ENCODE peak calls at places on chromosomes 4 and X, in ten cellular contexts. Y is pancreas, C is MG63, K is renal cortical epithelial cell, L is iPS DF 19.7, F is fibroblast of lung, I is NCI-H1092, W is iPS DF 6.9, O is GM19239, R is GM20000. J is an unnamed sample.

GRCh38 chr4:143768007-143768591 is 67.6 kb upstream of the FREM3 start:
- DNase-seq in R (no peak), W (no peak), O (no peak), F (peak), I (no peak), C (peak), K (no peak), L (no peak), Y (no peak), J (no peak)

GRCh38 chr4:2795558-2796260 is 2.8 kb downstream of the SH3BP2 start:
- DNase-seq in O (no peak), L (no peak), F (no peak), R (no peak), W (no peak), Y (peak), I (no peak), K (no peak), C (no peak), J (no peak)

GRCh38 chr4:65805936-65806335 is 135.6 kb upstream of the EPHA5 start:
- DNase-seq in R (no peak), F (no peak), O (no peak), C (no peak), L (no peak), Y (no peak), K (no peak), W (no peak), I (no peak), J (no peak)

GRCh38 chrX:103343105-103343504 is 13.1 kb downstream of the TCEAL7 start:
- DNase-seq in L (no peak), Y (no peak), I (no peak), R (peak), K (peak), C (peak), W (no peak), F (peak), O (no peak), J (no peak)

GRCh38 chrX:56113785-56114436 is 118.2 kb upstream of the KLF8 start:
- DNase-seq in C (no peak), F (no peak), W (peak), R (no peak), L (peak), O (no peak), Y (no peak), I (no peak), K (no peak), J (no peak)

GRCh38 chr4:15653864-15654391 is 1.2 kb downstream of the FBXL5 start:
- DNase-seq in I (no peak), K (peak), W (no peak), F (peak), O (peak), Y (no peak), L (no peak), R (peak), C (peak), J (no peak)

GRCh38 chrX:131763674-131764073 is 219.8 kb downstream of the OR13H1 start:
- DNase-seq in F (peak), C (no peak), W (no peak), K (no peak), Y (no peak), R (no peak), I (no peak), O (no peak), L (no peak), J (no peak)

GRCh38 chr4:112817933-112818921 is 181.3 kb downstream of the LARP7 start:
- DNase-seq in F (peak), W (peak), I (peak), L (peak), O (peak), K (peak), R (peak), Y (peak), C (peak), J (peak)

GRCh38 chrX:128781506-128781905 is 729.3 kb upstream of the ACTRT1 start:
- DNase-seq in W (peak), R (no peak), F (no peak), Y (peak), K (no peak), O (no peak), L (peak), I (peak), C (no peak), J (no peak)

GRCh38 chrX:78327370-78328048 is at the start of gene CYSLTR1:
- DNase-seq in R (no peak), I (no peak), C (no peak), O (no peak), W (no peak), F (no peak), L (no peak), Y (no peak), K (no peak), J (no peak)

GRCh38 chr4:143375326-143376073 is 38.8 kb downstream of the GAB1 start:
- DNase-seq in C (peak), Y (no peak), L (no peak), K (peak), W (no peak), F (peak), I (peak), O (no peak), R (no peak), J (no peak)

GRCh38 chrX:135112096-135112729 is 8.1 kb downstream of the ETDB start:
- DNase-seq in L (no peak), K (peak), I (no peak), R (peak), Y (no peak), O (no peak), C (no peak), W (no peak), F (peak), J (no peak)

GRCh38 chr4:187064033-187064432 is 340.4 kb upstream of the FAT1 start:
- DNase-seq in C (no peak), K (no peak), W (no peak), Y (no peak), F (no peak), O (no peak), R (no peak), L (no peak), I (no peak), J (no peak)

GRCh38 chr4:158624889-158625478 is 46.7 kb downstream of the C4orf46 start:
- DNase-seq in Y (no peak), L (peak), C (peak), F (peak), R (peak), W (peak), I (no peak), K (peak), O (peak), J (peak)

GRCh38 chr4:78776729-78777555 is 792 bp downstream of the BMP2K start:
- DNase-seq in Y (peak), R (peak), F (peak), K (peak), W (no peak), O (peak), I (peak), C (peak), L (no peak), J (peak)

GRCh38 chr4:156476359-156476758 is 495.2 kb downstream of the PDGFC start:
- DNase-seq in I (no peak), L (no peak), O (no peak), R (no peak), C (peak), F (peak), Y (no peak), K (peak), W (no peak), J (no peak)

GRCh38 chr4:78363031-78363430 is 188.5 kb upstream of the ANXA3 start:
- DNase-seq in R (no peak), O (no peak), F (no peak), Y (no peak), L (no peak), K (no peak), W (no peak), I (no peak), C (no peak), J (no peak)

GRCh38 chr4:101419324-101420135 is 72.2 kb upstream of the PPP3CA start:
- DNase-seq in W (no peak), L (no peak), R (peak), F (peak), C (no peak), K (peak), I (no peak), Y (no peak), O (no peak), J (no peak)

GRCh38 chr4:26005764-26006163 is 91.7 kb downstream of the SMIM20 start:
- DNase-seq in R (no peak), Y (no peak), C (no peak), K (no peak), L (no peak), O (no peak), I (no peak), F (no peak), W (no peak), J (no peak)

GRCh38 chr4:4386736-4387392 is at the start of gene NSG1:
- DNase-seq in F (peak), L (no peak), O (no peak), C (peak), I (peak), R (peak), Y (peak), K (no peak), W (no peak), J (no peak)

GRCh38 chr4:160021870-160022269 is 919.0 kb downstream of the RAPGEF2 start:
- DNase-seq in L (no peak), K (no peak), F (no peak), I (no peak), R (no peak), W (no peak), C (no peak), O (no peak), Y (no peak), J (no peak)

GRCh38 chr4:113760094-113760851 is 1.3 kb downstream of the CAMK2D start:
- DNase-seq in L (no peak), Y (peak), W (no peak), C (peak), F (peak), I (peak), R (no peak), O (no peak), K (peak), J (no peak)

GRCh38 chrX:40304115-40304514 is 206.4 kb upstream of the BCOR start:
- DNase-seq in I (no peak), Y (no peak), K (no peak), R (no peak), W (no peak), O (no peak), L (no peak), C (no peak), F (no peak), J (no peak)

GRCh38 chrX:153640736-153641574 is 6.0 kb upstream of the DUSP9 start:
- DNase-seq in W (no peak), F (no peak), L (no peak), O (no peak), I (no peak), K (no peak), C (no peak), R (no peak), Y (peak), J (no peak)